ENCODE peak calls at places on chromosomes 16 and 17, in five cellular contexts. One of them, this sample, is unnamed.

GRCh38 chr16:65406076-65406475 is 284.2 kb upstream of the CDH11 start:
- DNase-seq in HCT116: no peak
- DNase-seq in prostate gland: no peak
- DNase-seq in iPS-NIHi11: no peak
- DNase-seq in kidney glomerular epithelial cell: no peak
- DNase-seq in this sample: no peak

GRCh38 chr17:27572665-27573064 is 58.3 kb upstream of the LGALS9 start:
- DNase-seq in HCT116: no peak
- DNase-seq in kidney glomerular epithelial cell: no peak
- DNase-seq in iPS-NIHi11: no peak
- DNase-seq in prostate gland: no peak
- DNase-seq in this sample: no peak

GRCh38 chr17:62581769-62582168 is 45.7 kb upstream of the MRC2 start:
- DNase-seq in prostate gland: no peak
- DNase-seq in iPS-NIHi11: no peak
- DNase-seq in kidney glomerular epithelial cell: no peak
- DNase-seq in HCT116: no peak
- DNase-seq in this sample: no peak

GRCh38 chr16:56848955-56849689 is 15.9 kb upstream of the SLC12A3 start:
- DNase-seq in prostate gland: no peak
- DNase-seq in kidney glomerular epithelial cell: peak
- DNase-seq in iPS-NIHi11: no peak
- DNase-seq in HCT116: no peak
- DNase-seq in this sample: peak

GRCh38 chr17:28972437-28972836 is 21.1 kb upstream of the PHF12 start:
- DNase-seq in prostate gland: no peak
- DNase-seq in kidney glomerular epithelial cell: no peak
- DNase-seq in HCT116: no peak
- DNase-seq in iPS-NIHi11: no peak
- DNase-seq in this sample: no peak

GRCh38 chr17:51336112-51336822 is 75.9 kb downstream of the UTP18 start:
- DNase-seq in prostate gland: no peak
- DNase-seq in HCT116: no peak
- DNase-seq in iPS-NIHi11: no peak
- DNase-seq in kidney glomerular epithelial cell: no peak
- DNase-seq in this sample: no peak

GRCh38 chr16:9778879-9779278 is 403.3 kb downstream of the GRIN2A start:
- DNase-seq in iPS-NIHi11: peak
- DNase-seq in kidney glomerular epithelial cell: no peak
- DNase-seq in prostate gland: no peak
- DNase-seq in HCT116: no peak
- DNase-seq in this sample: no peak

GRCh38 chr16:6081320-6081976 is 983.9 kb upstream of the EEF2KMT start:
- DNase-seq in prostate gland: no peak
- DNase-seq in kidney glomerular epithelial cell: peak
- DNase-seq in iPS-NIHi11: peak
- DNase-seq in HCT116: no peak
- DNase-seq in this sample: peak

GRCh38 chr16:17776888-17777287 is 306.1 kb upstream of the XYLT1 start:
- DNase-seq in prostate gland: no peak
- DNase-seq in iPS-NIHi11: no peak
- DNase-seq in kidney glomerular epithelial cell: no peak
- DNase-seq in HCT116: no peak
- DNase-seq in this sample: no peak

GRCh38 chr17:46020023-46020735 is 21.1 kb downstream of the STH start:
- DNase-seq in prostate gland: no peak
- DNase-seq in iPS-NIHi11: no peak
- DNase-seq in kidney glomerular epithelial cell: no peak
- DNase-seq in HCT116: no peak
- DNase-seq in this sample: no peak

GRCh38 chr16:65779196-65779595 is 587.3 kb upstream of the CDH5 start:
- DNase-seq in kidney glomerular epithelial cell: no peak
- DNase-seq in HCT116: no peak
- DNase-seq in iPS-NIHi11: no peak
- DNase-seq in prostate gland: no peak
- DNase-seq in this sample: no peak

GRCh38 chr16:47577029-47577428 is 115.9 kb downstream of the PHKB start:
- DNase-seq in iPS-NIHi11: no peak
- DNase-seq in kidney glomerular epithelial cell: no peak
- DNase-seq in HCT116: no peak
- DNase-seq in prostate gland: no peak
- DNase-seq in this sample: no peak

GRCh38 chr16:15829460-15829859 is 27.4 kb downstream of the MYH11 start:
- DNase-seq in prostate gland: peak
- DNase-seq in iPS-NIHi11: peak
- DNase-seq in kidney glomerular epithelial cell: no peak
- DNase-seq in HCT116: no peak
- DNase-seq in this sample: peak

GRCh38 chr17:83182620-83183063 is 103.2 kb downstream of the METRNL start:
- DNase-seq in iPS-NIHi11: no peak
- DNase-seq in prostate gland: no peak
- DNase-seq in HCT116: no peak
- DNase-seq in kidney glomerular epithelial cell: no peak
- DNase-seq in this sample: no peak

GRCh38 chr16:72424776-72425175 is 252.8 kb upstream of the PMFBP1 start:
- DNase-seq in prostate gland: no peak
- DNase-seq in HCT116: no peak
- DNase-seq in kidney glomerular epithelial cell: no peak
- DNase-seq in iPS-NIHi11: no peak
- DNase-seq in this sample: no peak

GRCh38 chr17:78708510-78708973 is 73.5 kb downstream of the CYTH1 start:
- DNase-seq in HCT116: peak
- DNase-seq in iPS-NIHi11: peak
- DNase-seq in prostate gland: peak
- DNase-seq in kidney glomerular epithelial cell: peak
- DNase-seq in this sample: peak

GRCh38 chr17:73647331-73647730 is 3.1 kb upstream of the SDK2 start:
- DNase-seq in iPS-NIHi11: no peak
- DNase-seq in HCT116: no peak
- DNase-seq in prostate gland: no peak
- DNase-seq in kidney glomerular epithelial cell: no peak
- DNase-seq in this sample: no peak

GRCh38 chr17:2251098-2251497 is 52.5 kb downstream of the SMG6 start:
- DNase-seq in iPS-NIHi11: no peak
- DNase-seq in prostate gland: no peak
- DNase-seq in kidney glomerular epithelial cell: no peak
- DNase-seq in HCT116: no peak
- DNase-seq in this sample: no peak

GRCh38 chr16:57620316-57621231 is 7.9 kb upstream of the ADGRG1 start:
- DNase-seq in iPS-NIHi11: peak
- DNase-seq in HCT116: no peak
- DNase-seq in prostate gland: peak
- DNase-seq in kidney glomerular epithelial cell: no peak
- DNase-seq in this sample: no peak

GRCh38 chr16:2524339-2524938 is 4.3 kb downstream of the AMDHD2 start:
- DNase-seq in kidney glomerular epithelial cell: no peak
- DNase-seq in HCT116: no peak
- DNase-seq in prostate gland: no peak
- DNase-seq in iPS-NIHi11: no peak
- DNase-seq in this sample: no peak

GRCh38 chr17:74924250-74924948 is at the start of gene OTOP2:
- DNase-seq in prostate gland: no peak
- DNase-seq in iPS-NIHi11: peak
- DNase-seq in kidney glomerular epithelial cell: no peak
- DNase-seq in HCT116: no peak
- DNase-seq in this sample: no peak

This sample was measured in NCI-H1694 treated with DMSO at 0.1 percent for 48 hours.